ENCODE peak calls at places on chromosome 12, in seven cellular contexts. L is cardiac muscle cell, K is AG04449, N is HL-60, V is WTC11, Y is AG09319, C is brain microvascular endothelial cell. Q is an unnamed sample.

GRCh38 chr12:19428261-19428660 is 11.0 kb upstream of the AEBP2 start:
- DNase-seq in Y (no peak), K (no peak), L (peak), V (no peak), N (peak), C (no peak), Q (no peak)

GRCh38 chr12:126747530-126748149 is 1519.3 kb upstream of the TMEM132C start:
- DNase-seq in N (peak), L (peak), V (peak), Y (no peak), K (no peak), C (peak), Q (no peak)

GRCh38 chr12:27142102-27142721 is 59.8 kb upstream of the C12orf71 start:
- DNase-seq in C (peak), N (peak), V (peak), L (peak), Y (peak), K (peak), Q (peak)

GRCh38 chr12:27751386-27752047 is 28.5 kb upstream of the KLHL42 start:
- DNase-seq in V (no peak), K (no peak), Y (no peak), C (no peak), L (no peak), N (no peak), Q (no peak)

GRCh38 chr12:114913871-114914801 is 230.2 kb upstream of the TBX3 start:
- DNase-seq in L (no peak), V (no peak), C (no peak), Y (no peak), K (no peak), N (no peak), Q (no peak)

GRCh38 chr12:5003025-5003666 is 40.5 kb upstream of the KCNA5 start:
- DNase-seq in C (peak), Y (no peak), V (peak), N (peak), L (peak), K (no peak), Q (peak)

GRCh38 chr12:77031745-77032144 is 33.6 kb downstream of the E2F7 start:
- DNase-seq in C (peak), N (peak), K (no peak), Y (no peak), L (peak), V (no peak), Q (no peak)

GRCh38 chr12:8943565-8944186 is 5.8 kb downstream of the M6PR start:
- DNase-seq in C (no peak), V (no peak), Y (no peak), N (no peak), K (no peak), L (no peak), Q (no peak)

GRCh38 chr12:9798008-9798619 is 29.2 kb upstream of the KLRF1 start:
- DNase-seq in L (peak), V (peak), N (peak), Y (no peak), K (no peak), C (peak), Q (no peak)

GRCh38 chr12:4607056-4607455 is 41.8 kb downstream of the AKAP3 start:
- DNase-seq in V (no peak), L (peak), C (no peak), K (no peak), Y (no peak), N (no peak), Q (no peak)

GRCh38 chr12:132057691-132058090 is 86.4 kb downstream of the DDX51 start:
- DNase-seq in Y (no peak), V (no peak), L (no peak), C (no peak), K (no peak), N (no peak), Q (no peak)
- TF ChIP-seq CTCF in Y (no peak), V (no peak), L (no peak), C (no peak), K (no peak), N (no peak), Q (no peak)

GRCh38 chr12:42162940-42163339 is 18.3 kb upstream of the GXYLT1 start:
- DNase-seq in V (no peak), L (peak), K (no peak), N (no peak), Y (no peak), C (peak), Q (no peak)

GRCh38 chr12:42166501-42166900 is 21.8 kb upstream of the GXYLT1 start:
- DNase-seq in L (peak), Y (no peak), K (no peak), V (no peak), C (no peak), N (no peak), Q (no peak)

GRCh38 chr12:42161529-42161928 is 16.9 kb upstream of the GXYLT1 start:
- DNase-seq in K (no peak), L (no peak), V (no peak), Y (no peak), N (no peak), C (no peak), Q (no peak)

GRCh38 chr12:42163913-42164312 is 19.2 kb upstream of the GXYLT1 start:
- DNase-seq in N (no peak), L (no peak), Y (no peak), K (no peak), C (no peak), V (no peak), Q (no peak)

DNA sequence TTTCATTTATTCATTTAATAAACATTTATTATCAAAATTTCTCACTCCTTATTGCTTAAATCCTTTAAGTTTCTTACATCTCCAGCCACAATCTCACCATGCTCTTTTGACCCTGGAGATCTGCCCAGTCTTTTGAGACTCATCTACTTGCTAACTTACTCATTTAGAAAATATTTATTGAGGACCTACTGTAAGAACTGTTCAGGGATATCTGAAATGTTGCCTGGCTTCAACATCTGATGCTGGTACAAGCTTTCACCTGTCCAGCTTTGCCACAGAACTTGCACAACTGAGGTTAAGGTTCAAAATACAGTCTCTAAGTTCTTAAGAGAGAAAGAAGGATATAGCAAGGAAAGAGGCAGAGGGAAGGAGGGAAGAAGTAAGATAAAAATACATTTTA is 17.5 kb upstream of the GXYLT1 start:
- DNase-seq in C (peak), K (no peak), L (no peak), Y (no peak), N (no peak), V (no peak), Q (no peak)
- TF ChIP-seq CTCF in C (no peak), K (no peak), L (no peak), Y (no peak), N (no peak), V (no peak), Q (no peak)

GRCh38 chr12:118033331-118033730 is 16.8 kb downstream of the RFC5 start:
- DNase-seq in V (no peak), Y (no peak), C (no peak), N (no peak), L (no peak), K (no peak), Q (no peak)

GRCh38 chr12:118036672-118037411 is 20.3 kb downstream of the RFC5 start:
- DNase-seq in V (no peak), L (no peak), N (no peak), C (no peak), K (no peak), Y (no peak), Q (no peak)

GRCh38 chr12:118034429-118035193 is 18.1 kb downstream of the RFC5 start:
- DNase-seq in N (no peak), K (no peak), V (peak), L (peak), C (peak), Y (no peak), Q (no peak)

GRCh38 chr12:118033902-118034301 is 17.4 kb downstream of the RFC5 start:
- DNase-seq in Y (peak), V (no peak), N (no peak), C (no peak), L (no peak), K (no peak), Q (no peak)

DNA sequence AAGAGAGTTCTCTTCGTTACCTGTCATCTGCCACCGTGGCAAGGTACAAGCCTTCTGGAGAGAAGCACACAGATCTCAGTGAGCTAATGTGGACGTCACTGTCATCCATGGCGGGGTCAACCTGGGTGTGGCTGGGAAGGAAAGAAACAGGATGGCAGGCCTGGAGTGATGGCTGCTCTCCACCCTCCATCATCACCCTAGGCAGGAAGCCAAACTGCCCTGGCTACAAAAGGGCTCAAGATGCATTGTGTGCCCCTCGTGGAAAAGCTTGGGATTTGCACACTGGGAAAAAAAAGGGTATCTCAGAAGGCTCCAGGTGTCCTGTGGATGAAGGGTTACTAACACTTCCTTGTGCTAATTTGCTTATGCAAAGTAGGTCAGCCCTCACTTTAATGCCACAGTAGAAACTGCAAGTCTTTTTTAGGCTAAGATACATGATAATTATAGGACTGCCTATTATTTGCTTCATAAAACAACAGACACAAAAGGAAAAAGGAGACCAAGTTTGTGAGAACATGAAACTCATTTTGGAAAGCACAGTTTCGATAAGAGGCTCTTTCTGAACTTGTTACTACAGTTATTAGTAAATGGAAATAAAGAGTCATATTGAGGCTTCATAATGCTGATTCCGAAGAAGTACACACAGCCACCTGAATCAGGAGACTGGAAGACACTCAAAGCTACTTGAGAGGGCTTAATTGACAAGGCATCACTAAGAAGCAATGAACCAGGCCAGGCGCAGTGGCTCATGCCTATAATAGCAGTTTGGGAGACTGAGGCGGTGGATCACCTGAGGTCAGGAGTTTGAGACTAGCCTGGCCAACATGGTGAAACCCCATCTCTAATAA is 18.9 kb downstream of the RFC5 start:
- DNase-seq in N (no peak), V (no peak), Y (no peak), L (peak), K (no peak), C (peak), Q (no peak)
- TF ChIP-seq CTCF in N (no peak), V (no peak), Y (no peak), L (no peak), K (peak), C (peak), Q (no peak)

GRCh38 chr12:104573-105081 is 38.1 kb downstream of the IQSEC3 start:
- DNase-seq in C (no peak), L (peak), N (peak), V (peak), Y (no peak), K (no peak), Q (no peak)
- TF ChIP-seq CTCF in C (no peak), L (no peak), N (no peak), V (no peak), Y (no peak), K (no peak), Q (no peak)

GRCh38 chr12:49557917-49558215 is 10.1 kb downstream of the MCRS1 start:
- DNase-seq in Y (no peak), N (no peak), K (no peak), L (no peak), C (no peak), V (no peak), Q (no peak)
- TF ChIP-seq CTCF in Y (no peak), N (no peak), K (peak), L (peak), C (peak), V (no peak), Q (no peak)

GRCh38 chr12:119758695-119759094 is 90.8 kb downstream of the PRKAB1 start:
- DNase-seq in C (no peak), N (no peak), Y (no peak), V (no peak), K (no peak), L (no peak), Q (no peak)

GRCh38 chr12:119758236-119758635 is 90.3 kb downstream of the PRKAB1 start:
- DNase-seq in Y (no peak), K (no peak), V (no peak), N (no peak), C (no peak), L (no peak), Q (no peak)

GRCh38 chr12:119762619-119763018 is 94.7 kb downstream of the PRKAB1 start:
- DNase-seq in V (no peak), L (no peak), N (no peak), C (no peak), K (no peak), Y (no peak), Q (no peak)
- TF ChIP-seq CTCF in V (no peak), L (no peak), N (no peak), C (no peak), K (no peak), Y (no peak), Q (no peak)

DNA sequence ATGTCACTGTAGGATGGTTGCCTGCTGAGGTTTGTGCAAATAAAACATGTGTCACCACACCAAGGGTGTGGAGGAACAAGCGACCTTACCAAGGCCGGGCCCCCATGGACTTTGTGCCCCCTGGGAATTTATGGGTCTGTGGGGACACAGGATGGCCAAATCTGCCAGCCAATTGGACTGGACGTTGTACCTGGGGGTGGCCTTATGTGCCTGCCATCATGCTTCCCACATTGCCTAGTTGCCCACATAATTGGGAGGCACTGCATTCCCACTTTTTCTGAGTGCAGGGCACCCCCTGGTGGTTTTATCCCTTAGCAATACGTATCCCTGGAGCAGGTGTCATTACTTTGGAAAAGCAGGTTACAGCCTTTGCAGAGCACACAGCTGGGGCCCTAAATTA is 92.6 kb upstream of the TMPO start:
- DNase-seq in V (peak), L (no peak), Y (no peak), C (no peak), N (no peak), K (no peak), Q (no peak)
- TF ChIP-seq CTCF in V (peak), L (peak), Y (peak), C (peak), N (no peak), K (peak), Q (no peak)

GRCh38 chr12:62631531-62632520 is 165.2 kb downstream of the MON2 start:
- DNase-seq in C (peak), V (peak), L (peak), K (peak), Y (peak), N (no peak), Q (peak)
- TF ChIP-seq CTCF in C (peak), V (no peak), L (peak), K (peak), Y (peak), N (no peak), Q (peak)